ENCODE peak calls at places on chromosome 16, in five cellular contexts. D is A549, V is H1, O is GM12878, I is HepG2. W is an unnamed sample.
A peak's percentile ranks its signal among the peaks of the same experiment; 100 is the strongest.

GRCh38 chr16:4976079-4976478 is 17.9 kb downstream of the SEC14L5 start:
- DNase-seq in D (no peak), I (no peak), O (peak; percentile 57), V (no peak), W (no peak)

GRCh38 chr16:21704733-21705132 is 41.0 kb downstream of the OTOA start:
- DNase-seq in I (no peak), O (no peak), D (peak; percentile 37), V (no peak), W (peak; percentile 51)

GRCh38 chr16:56689171-56689570 is 6.9 kb downstream of the MT1X start:
- DNase-seq in I (no peak), O (no peak), D (peak; percentile 23), V (no peak), W (no peak)

GRCh38 chr16:1656808-1657617 is 21.1 kb upstream of the JPT2 start:
- DNase-seq in D (no peak), I (no peak), V (no peak), O (no peak), W (no peak)

GRCh38 chr16:1884155-1884760 is 12.3 kb upstream of the MEIOB start:
- DNase-seq in O (no peak), V (no peak), I (peak; percentile 63), D (peak; percentile 71), W (peak; percentile 56)

GRCh38 chr16:85423631-85424030 is 189.5 kb upstream of the GSE1 start:
- DNase-seq in O (no peak), I (no peak), V (no peak), D (no peak), W (no peak)

GRCh38 chr16:75761111-75761510 is 34.8 kb upstream of the CPHXL start:
- DNase-seq in D (no peak), I (no peak), V (no peak), O (no peak), W (no peak)

GRCh38 chr16:25151996-25152395 is 40.5 kb downstream of the LCMT1 start:
- DNase-seq in I (no peak), D (no peak), V (no peak), O (no peak), W (no peak)

GRCh38 chr16:30370444-30371247 is at the start of gene TBC1D10B:
- DNase-seq in I (peak; percentile 100), O (peak; percentile 100), D (peak; percentile 100), V (peak; percentile 100), W (peak; percentile 99)

GRCh38 chr16:31695667-31696066 is 168.0 kb downstream of the AHSP start:
- DNase-seq in V (no peak), D (no peak), O (no peak), I (no peak), W (no peak)

GRCh38 chr16:48295493-48296281 is 48.3 kb upstream of the ABCC11 start:
- DNase-seq in D (no peak), O (no peak), V (no peak), I (no peak), W (no peak)

GRCh38 chr16:29674188-29674587 is 4.8 kb upstream of the QPRT start:
- DNase-seq in I (no peak), D (no peak), O (no peak), V (no peak), W (no peak)

DNA sequence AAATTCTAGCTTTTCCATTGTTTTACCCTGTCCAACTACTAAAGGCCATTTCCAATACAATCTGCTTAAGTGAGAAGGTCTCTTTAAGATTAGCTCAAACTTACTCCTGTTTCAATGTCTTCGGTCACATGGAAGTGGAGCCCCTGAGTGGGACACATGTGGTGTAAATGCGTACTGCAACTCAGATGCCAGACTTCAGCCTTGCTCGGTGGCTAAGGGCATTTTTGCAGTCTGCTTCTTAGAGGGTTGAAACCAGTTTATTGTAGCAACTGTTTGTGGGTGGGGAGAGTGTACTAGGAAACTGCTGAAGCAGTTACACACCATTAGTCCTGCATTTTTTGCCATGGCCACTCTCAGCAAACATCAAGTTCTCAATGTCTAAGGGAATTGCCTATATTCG is 140.6 kb downstream of the PARN start:
- DNase-seq in O (no peak), I (peak; percentile 57), V (no peak), D (peak; percentile 85), W (peak; percentile 47)
- H3K4me3 ChIP-seq in O (no peak overlapping the region), I (no peak overlapping the region), V (no peak overlapping the region), D (no peak overlapping the region), W (no peak overlapping the region)

GRCh38 chr16:67207116-67207856 is 8.4 kb downstream of the ELMO3 start:
- DNase-seq in O (no peak), I (no peak), V (no peak), D (no peak), W (no peak)

GRCh38 chr16:67206838-67207115 is 7.8 kb downstream of the ELMO3 start:
- DNase-seq in O (no peak), D (no peak), I (no peak), V (no peak), W (no peak)

GRCh38 chr16:67208525-67208896 is 9.6 kb downstream of the ELMO3 start:
- DNase-seq in V (no peak), O (no peak), I (no peak), D (no peak), W (no peak)

GRCh38 chr16:67209565-67209964 is 10.6 kb downstream of the ELMO3 start:
- DNase-seq in I (no peak), O (no peak), V (no peak), D (no peak), W (no peak)

DNA sequence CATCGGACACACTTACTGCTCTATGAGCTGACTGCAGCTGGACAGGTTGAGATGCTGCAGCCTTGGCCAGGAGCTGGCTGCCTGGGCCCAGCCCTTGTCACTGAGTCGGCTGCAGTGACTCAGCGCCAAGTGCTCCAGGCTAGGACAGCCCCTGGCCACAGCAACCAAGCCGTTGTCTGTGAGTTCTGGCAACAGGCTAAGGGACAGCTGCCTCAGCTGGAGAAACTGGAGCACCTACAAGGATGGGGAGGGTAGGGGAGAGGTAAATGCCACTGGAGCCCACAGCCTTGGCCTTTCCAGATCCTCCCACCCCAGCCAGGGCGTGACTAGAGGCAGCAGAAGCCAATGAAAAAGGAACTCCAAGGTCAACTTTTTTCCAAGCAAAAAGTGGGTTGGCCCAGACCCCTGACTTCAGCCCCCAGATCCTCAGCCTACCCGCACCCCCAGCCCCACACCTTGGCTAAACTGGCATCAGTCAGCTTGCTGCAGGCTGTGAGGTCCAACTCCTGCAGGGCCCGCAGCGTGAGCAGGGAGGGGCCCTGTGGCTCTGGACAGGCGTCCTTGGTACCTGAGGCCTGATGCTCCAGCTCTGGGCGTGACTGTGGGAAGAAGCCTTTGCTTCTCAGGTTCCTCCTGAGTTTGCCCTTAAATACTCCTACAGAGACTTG is 9.1 kb downstream of the ELMO3 start:
- DNase-seq in O (no peak), V (no peak), I (no peak), D (peak; percentile 32), W (peak; percentile 45)
- H3K4me2 ChIP-seq in O (no peak overlapping the region), V (no peak overlapping the region), I (peak overlapping the region; percentile 4), D (peak overlapping the region; percentile 31), W (no peak overlapping the region)

GRCh38 chr16:11251525-11252481 is 4.2 kb downstream of the SOCS1 start:
- DNase-seq in D (no peak), O (no peak), I (no peak), V (no peak), W (no peak)
- TF ChIP-seq KDM1A in D (no peak), O (no peak), I (peak; percentile 11), V (no peak), W (peak; percentile 61)

DNA sequence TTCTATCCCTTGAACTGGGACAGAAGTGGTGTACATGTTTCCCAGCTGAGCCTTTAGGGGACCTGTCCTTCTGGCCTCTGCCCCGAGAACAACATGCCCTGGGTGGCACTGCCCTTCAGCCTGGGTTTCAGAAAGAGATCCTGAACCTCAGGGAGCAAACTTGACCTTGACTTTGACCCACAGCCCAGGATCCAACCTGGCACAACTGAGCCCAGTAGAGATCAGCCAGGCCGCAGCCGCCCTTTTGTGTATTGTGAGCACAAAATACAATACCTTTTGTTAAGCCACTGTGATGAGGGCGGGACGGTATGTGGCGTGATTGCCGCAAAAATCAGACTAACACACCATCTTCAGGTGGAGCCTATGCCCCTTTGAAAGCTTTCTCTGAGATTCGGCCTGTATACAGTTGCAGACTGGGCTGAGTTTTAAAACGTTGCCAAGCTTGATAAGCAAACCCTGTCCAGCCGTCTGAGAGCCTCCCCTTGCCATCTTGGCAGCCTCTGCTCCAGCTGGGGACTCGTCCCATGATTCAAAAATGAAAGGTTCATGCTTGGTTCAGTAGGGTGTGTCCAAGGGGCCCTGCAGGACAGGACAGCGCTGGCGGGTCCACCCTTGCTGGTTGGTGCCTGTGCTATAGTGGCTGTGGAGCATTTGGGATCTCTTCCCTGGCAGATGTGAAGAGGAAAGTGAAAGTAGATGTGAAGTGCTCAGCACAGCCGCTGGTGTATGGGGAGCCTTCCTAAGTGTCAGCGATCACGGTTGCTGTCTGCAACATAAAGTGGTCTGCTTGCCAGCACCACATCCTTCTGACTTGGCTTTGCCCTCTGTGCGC is 40.3 kb downstream of the FOXL1 start:
- DNase-seq in O (no peak), D (peak; percentile 16), I (no peak), V (no peak), W (no peak)
- H3K4me3 ChIP-seq in O (no peak overlapping the region), D (peak overlapping the region; percentile 51), I (peak overlapping the region; percentile 17), V (no peak overlapping the region), W (no peak overlapping the region)

GRCh38 chr16:16075463-16076399 is 126.3 kb downstream of the ABCC1 start:
- DNase-seq in D (no peak), V (no peak), I (no peak), O (no peak), W (no peak)
- H3K4me2 ChIP-seq in D (no peak overlapping the region), V (no peak overlapping the region), I (no peak overlapping the region), O (no peak overlapping the region), W (no peak overlapping the region)

DNA sequence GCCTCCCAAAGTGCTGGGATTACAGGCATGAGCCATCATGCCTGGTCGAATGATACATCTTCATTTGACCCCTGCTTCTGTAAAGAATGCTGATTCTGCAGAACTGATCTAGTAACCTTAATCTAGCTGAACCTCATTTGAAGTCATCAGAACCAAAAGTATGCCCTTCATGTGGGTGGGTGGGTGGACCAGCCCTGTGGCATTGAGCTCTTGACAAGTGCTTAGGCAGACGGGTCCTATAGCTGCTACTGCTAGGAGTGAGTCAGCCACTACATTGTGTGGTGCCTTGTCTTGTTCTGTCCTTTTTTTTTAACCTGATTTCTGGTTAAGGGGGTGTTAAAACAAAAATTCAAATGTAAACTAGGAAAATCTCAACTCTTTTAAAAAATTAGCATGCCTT is 29.6 kb downstream of the SF3B3 start:
- DNase-seq in D (no peak), V (no peak), I (no peak), O (no peak), W (no peak)
- TF ChIP-seq KDM1A in D (no peak), V (no peak), I (no peak), O (no peak), W (no peak)

DNA sequence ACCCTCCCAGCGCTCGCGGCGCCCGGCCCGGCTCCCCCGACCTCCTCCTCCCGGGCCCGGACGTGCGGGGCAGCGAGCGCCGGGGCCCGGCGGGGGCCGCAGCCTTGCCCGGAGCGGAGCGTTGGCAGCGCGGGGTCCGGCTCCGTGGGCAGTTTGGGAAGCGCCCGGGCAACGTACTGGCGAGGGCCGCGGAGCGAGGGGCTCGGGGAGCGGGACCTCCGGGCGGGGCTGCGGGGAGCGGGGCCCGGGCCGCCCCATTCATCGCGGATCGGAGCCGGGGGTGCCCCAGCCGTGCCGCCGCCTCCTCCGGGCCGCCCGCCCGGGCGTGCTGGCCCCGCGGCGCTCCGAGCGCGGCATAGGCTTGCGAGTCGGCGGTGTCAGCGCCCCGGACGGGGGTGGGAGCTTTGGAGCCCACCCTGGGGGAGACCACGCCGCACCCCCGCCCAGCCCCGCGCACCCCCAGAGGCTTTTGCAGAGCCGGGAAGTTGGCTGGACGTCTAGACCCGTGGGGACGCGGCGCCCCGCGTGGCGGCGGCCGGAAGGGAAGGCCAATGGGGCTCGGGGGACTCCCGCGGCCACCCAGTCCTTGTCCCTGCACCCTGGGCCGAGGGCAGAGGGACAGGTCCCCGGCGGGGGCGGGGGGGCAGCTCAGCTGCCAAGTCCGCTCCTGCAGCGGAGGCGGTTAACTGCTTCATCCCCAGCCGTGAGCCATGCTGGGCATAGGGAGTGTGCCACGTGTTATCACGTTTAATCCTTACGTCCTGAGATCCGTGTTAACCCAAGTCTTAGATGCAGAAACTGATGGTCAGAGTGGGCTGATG is 852 bp downstream of the ZNF469 start:
- DNase-seq in O (no peak), I (no peak), V (no peak), D (peak; percentile 72), W (no peak)
- H3K4me3 ChIP-seq in O (no peak overlapping the region), I (no peak overlapping the region), V (peak overlapping the region; percentile 57), D (peak overlapping the region; percentile 77), W (no peak overlapping the region)

W was measured in K562.